ENCODE peak calls at places on chromosome 10, in eight cellular contexts. One of them, this sample, is unnamed. For H3K4me1, the result is how much of the 10 kb centered on the place peaks cover.

GRCh38 chr10:112953075-112953501 is 3.0 kb downstream of the TCF7L2 start:
- DNase-seq in upper lobe of right lung: no peak
- DNase-seq in adrenal gland: peak
- DNase-seq in Panc1: no peak
- DNase-seq in cardiac muscle cell: peak
- DNase-seq in stomach: no peak
- DNase-seq in CD8-positive, alpha-beta T cell: no peak
- DNase-seq in tibial artery: peak
- DNase-seq in this sample: no peak

GRCh38 chr10:35758086-35758485 is 116.0 kb upstream of the FZD8 start:
- DNase-seq in upper lobe of right lung: no peak
- DNase-seq in adrenal gland: no peak
- DNase-seq in Panc1: no peak
- DNase-seq in cardiac muscle cell: no peak
- DNase-seq in stomach: no peak
- DNase-seq in CD8-positive, alpha-beta T cell: no peak
- DNase-seq in tibial artery: peak
- DNase-seq in this sample: no peak

GRCh38 chr10:11178606-11179221 is 161.0 kb downstream of the CELF2 start:
- DNase-seq in upper lobe of right lung: no peak
- DNase-seq in adrenal gland: no peak
- DNase-seq in Panc1: no peak
- DNase-seq in cardiac muscle cell: peak
- DNase-seq in stomach: peak
- DNase-seq in CD8-positive, alpha-beta T cell: peak
- DNase-seq in tibial artery: no peak
- DNase-seq in this sample: no peak

GRCh38 chr10:60382946-60383681 is 6.6 kb downstream of the ANK3 start:
- DNase-seq in upper lobe of right lung: no peak
- DNase-seq in adrenal gland: no peak
- DNase-seq in Panc1: no peak
- DNase-seq in cardiac muscle cell: no peak
- DNase-seq in stomach: no peak
- DNase-seq in CD8-positive, alpha-beta T cell: no peak
- DNase-seq in tibial artery: no peak
- DNase-seq in this sample: no peak

GRCh38 chr10:109429956-109430760 is 493.2 kb downstream of the XPNPEP1 start:
- DNase-seq in upper lobe of right lung: no peak
- DNase-seq in adrenal gland: no peak
- DNase-seq in Panc1: no peak
- DNase-seq in cardiac muscle cell: no peak
- DNase-seq in stomach: no peak
- DNase-seq in CD8-positive, alpha-beta T cell: no peak
- DNase-seq in tibial artery: peak
- DNase-seq in this sample: no peak

GRCh38 chr10:102243304-102243703 is 2.0 kb upstream of the PITX3 start:
- DNase-seq in upper lobe of right lung: no peak
- DNase-seq in adrenal gland: no peak
- DNase-seq in Panc1: no peak
- DNase-seq in cardiac muscle cell: no peak
- DNase-seq in stomach: no peak
- DNase-seq in CD8-positive, alpha-beta T cell: no peak
- DNase-seq in tibial artery: no peak
- DNase-seq in this sample: no peak

GRCh38 chr10:89600041-89600440 is 45.0 kb downstream of the PANK1 start:
- DNase-seq in upper lobe of right lung: no peak
- DNase-seq in adrenal gland: no peak
- DNase-seq in Panc1: no peak
- DNase-seq in cardiac muscle cell: no peak
- DNase-seq in stomach: no peak
- DNase-seq in CD8-positive, alpha-beta T cell: no peak
- DNase-seq in tibial artery: no peak
- DNase-seq in this sample: no peak

GRCh38 chr10:3068201-3068967 is 1.0 kb downstream of the PFKP start:
- DNase-seq in upper lobe of right lung: peak
- DNase-seq in adrenal gland: peak
- DNase-seq in Panc1: no peak
- DNase-seq in cardiac muscle cell: peak
- DNase-seq in stomach: peak
- DNase-seq in CD8-positive, alpha-beta T cell: peak
- DNase-seq in tibial artery: peak
- DNase-seq in this sample: peak

GRCh38 chr10:55630491-55631056 is 730.5 kb downstream of the ZWINT start:
- DNase-seq in upper lobe of right lung: peak
- DNase-seq in adrenal gland: peak
- DNase-seq in Panc1: no peak
- DNase-seq in cardiac muscle cell: peak
- DNase-seq in stomach: no peak
- DNase-seq in CD8-positive, alpha-beta T cell: no peak
- DNase-seq in tibial artery: no peak
- DNase-seq in this sample: no peak

GRCh38 chr10:113693348-113693747 is 13.6 kb downstream of the CASP7 start:
- DNase-seq in upper lobe of right lung: no peak
- DNase-seq in adrenal gland: no peak
- DNase-seq in Panc1: no peak
- DNase-seq in cardiac muscle cell: no peak
- DNase-seq in stomach: no peak
- DNase-seq in CD8-positive, alpha-beta T cell: no peak
- DNase-seq in tibial artery: no peak
- DNase-seq in this sample: no peak

GRCh38 chr10:10520391-10521385 is 497.0 kb upstream of the CELF2 start:
- DNase-seq in upper lobe of right lung: no peak
- DNase-seq in adrenal gland: no peak
- DNase-seq in Panc1: no peak
- DNase-seq in cardiac muscle cell: no peak
- DNase-seq in stomach: no peak
- DNase-seq in CD8-positive, alpha-beta T cell: no peak
- DNase-seq in tibial artery: no peak
- DNase-seq in this sample: no peak

GRCh38 chr10:11685787-11686218 is 56.4 kb upstream of the ECHDC3 start:
- DNase-seq in upper lobe of right lung: peak
- DNase-seq in adrenal gland: peak
- DNase-seq in Panc1: no peak
- DNase-seq in cardiac muscle cell: no peak
- DNase-seq in stomach: peak
- DNase-seq in CD8-positive, alpha-beta T cell: peak
- DNase-seq in tibial artery: peak
- DNase-seq in this sample: peak

GRCh38 chr10:71638087-71638576 is 81.4 kb downstream of the C10orf105 start:
- DNase-seq in upper lobe of right lung: peak
- DNase-seq in adrenal gland: peak
- DNase-seq in Panc1: no peak
- DNase-seq in cardiac muscle cell: no peak
- DNase-seq in stomach: peak
- DNase-seq in CD8-positive, alpha-beta T cell: no peak
- DNase-seq in tibial artery: no peak
- DNase-seq in this sample: no peak

GRCh38 chr10:18233775-18234174 is 93.6 kb downstream of the CACNB2 start:
- DNase-seq in upper lobe of right lung: no peak
- DNase-seq in adrenal gland: peak
- DNase-seq in Panc1: no peak
- DNase-seq in cardiac muscle cell: peak
- DNase-seq in stomach: no peak
- DNase-seq in CD8-positive, alpha-beta T cell: no peak
- DNase-seq in tibial artery: no peak
- DNase-seq in this sample: no peak

GRCh38 chr10:84179059-84179710 is 5.6 kb downstream of the GPR15LG start:
- DNase-seq in upper lobe of right lung: no peak
- DNase-seq in adrenal gland: peak
- DNase-seq in Panc1: no peak
- DNase-seq in cardiac muscle cell: no peak
- DNase-seq in stomach: no peak
- DNase-seq in CD8-positive, alpha-beta T cell: peak
- DNase-seq in tibial artery: no peak
- DNase-seq in this sample: no peak

DNA sequence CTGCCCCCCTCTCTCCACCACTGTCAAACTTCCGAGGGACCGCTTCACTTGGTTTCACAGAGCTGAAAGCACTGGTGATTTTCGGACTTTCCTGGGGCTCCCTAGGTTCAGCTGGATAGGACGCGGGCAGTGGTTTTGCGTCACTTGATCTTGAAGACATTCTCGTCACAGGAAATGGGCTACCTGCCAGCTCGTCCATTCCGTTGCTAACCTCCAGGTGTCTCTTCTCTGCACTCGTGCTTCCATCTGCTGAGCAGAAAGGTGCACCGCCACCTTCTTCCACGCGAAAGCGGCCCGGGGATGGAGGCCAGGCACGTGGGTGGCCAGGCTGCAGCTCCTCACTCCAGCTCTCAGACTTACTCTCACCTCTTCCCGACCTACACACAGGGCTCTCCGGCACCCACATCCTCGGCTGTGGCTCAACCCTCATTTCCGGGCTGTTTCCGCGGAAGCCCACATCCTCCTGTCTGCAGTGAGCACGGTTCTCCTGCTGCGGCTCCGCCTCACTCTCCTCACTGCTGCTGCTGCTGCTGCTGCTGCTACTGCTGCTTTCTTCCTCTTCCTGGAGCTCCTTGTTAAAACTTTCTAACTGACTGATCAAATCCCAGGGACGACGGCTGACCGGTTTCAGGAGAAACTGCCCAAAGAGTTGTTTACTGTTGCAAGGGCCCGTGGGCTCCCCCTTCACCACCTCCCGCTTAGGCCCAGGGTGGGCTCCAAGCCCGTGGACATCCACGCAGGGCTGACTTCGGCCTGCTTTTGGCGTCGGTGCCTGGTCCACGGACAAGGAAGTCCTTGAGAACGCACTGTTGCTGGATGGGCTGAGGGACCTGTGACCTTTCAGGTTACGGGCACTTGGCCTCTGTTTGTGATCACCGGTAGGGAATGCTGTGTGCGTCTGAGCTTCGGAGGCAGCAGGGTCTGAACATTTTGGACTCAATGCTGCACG is 32.1 kb downstream of the JCAD start:
- DNase-seq in upper lobe of right lung: peak
- DNase-seq in adrenal gland: peak
- DNase-seq in Panc1: no peak
- DNase-seq in cardiac muscle cell: no peak
- DNase-seq in stomach: peak
- DNase-seq in CD8-positive, alpha-beta T cell: peak
- DNase-seq in tibial artery: no peak
- DNase-seq in this sample: peak
- TF ChIP-seq CTCF in upper lobe of right lung: peak
- TF ChIP-seq CTCF in adrenal gland: no peak
- TF ChIP-seq CTCF in Panc1: no peak
- TF ChIP-seq CTCF in cardiac muscle cell: no peak
- TF ChIP-seq CTCF in stomach: no peak
- TF ChIP-seq CTCF in CD8-positive, alpha-beta T cell: peak
- TF ChIP-seq CTCF in tibial artery: no peak
- TF ChIP-seq CTCF in this sample: peak

GRCh38 chr10:63681965-63682704 is 160.9 kb downstream of the REEP3 start:
- DNase-seq in upper lobe of right lung: no peak
- DNase-seq in adrenal gland: peak
- DNase-seq in Panc1: no peak
- DNase-seq in cardiac muscle cell: no peak
- DNase-seq in stomach: no peak
- DNase-seq in CD8-positive, alpha-beta T cell: no peak
- DNase-seq in tibial artery: no peak
- DNase-seq in this sample: peak
- H3K27ac ChIP-seq in upper lobe of right lung: no peak
- H3K27ac ChIP-seq in adrenal gland: no peak
- H3K27ac ChIP-seq in Panc1: no peak
- H3K27ac ChIP-seq in cardiac muscle cell: no peak
- H3K27ac ChIP-seq in stomach: no peak
- H3K27ac ChIP-seq in CD8-positive, alpha-beta T cell: no peak
- H3K27ac ChIP-seq in tibial artery: peak
- H3K27ac ChIP-seq in this sample: peak

GRCh38 chr10:505459-505858 is 184.0 kb downstream of the DIP2C start:
- DNase-seq in upper lobe of right lung: peak
- DNase-seq in adrenal gland: no peak
- DNase-seq in Panc1: no peak
- DNase-seq in cardiac muscle cell: no peak
- DNase-seq in stomach: no peak
- DNase-seq in CD8-positive, alpha-beta T cell: no peak
- DNase-seq in tibial artery: peak
- DNase-seq in this sample: no peak
- H3K4me1 ChIP-seq in upper lobe of right lung: under half
- H3K4me1 ChIP-seq in adrenal gland: under half
- H3K4me1 ChIP-seq in Panc1: under half
- H3K4me1 ChIP-seq in cardiac muscle cell: under half
- H3K4me1 ChIP-seq in stomach: under half
- H3K4me1 ChIP-seq in CD8-positive, alpha-beta T cell: under half
- H3K4me1 ChIP-seq in tibial artery: under half
- H3K4me1 ChIP-seq in this sample: under half

GRCh38 chr10:115829501-115830215 is 443.3 kb downstream of the GFRA1 start:
- DNase-seq in upper lobe of right lung: no peak
- DNase-seq in adrenal gland: no peak
- DNase-seq in Panc1: no peak
- DNase-seq in cardiac muscle cell: peak
- DNase-seq in stomach: no peak
- DNase-seq in CD8-positive, alpha-beta T cell: no peak
- DNase-seq in tibial artery: no peak
- DNase-seq in this sample: no peak
- TF ChIP-seq CTCF in upper lobe of right lung: peak
- TF ChIP-seq CTCF in adrenal gland: no peak
- TF ChIP-seq CTCF in Panc1: no peak
- TF ChIP-seq CTCF in cardiac muscle cell: peak
- TF ChIP-seq CTCF in stomach: no peak
- TF ChIP-seq CTCF in CD8-positive, alpha-beta T cell: no peak
- TF ChIP-seq CTCF in tibial artery: no peak
- TF ChIP-seq CTCF in this sample: no peak

DNA sequence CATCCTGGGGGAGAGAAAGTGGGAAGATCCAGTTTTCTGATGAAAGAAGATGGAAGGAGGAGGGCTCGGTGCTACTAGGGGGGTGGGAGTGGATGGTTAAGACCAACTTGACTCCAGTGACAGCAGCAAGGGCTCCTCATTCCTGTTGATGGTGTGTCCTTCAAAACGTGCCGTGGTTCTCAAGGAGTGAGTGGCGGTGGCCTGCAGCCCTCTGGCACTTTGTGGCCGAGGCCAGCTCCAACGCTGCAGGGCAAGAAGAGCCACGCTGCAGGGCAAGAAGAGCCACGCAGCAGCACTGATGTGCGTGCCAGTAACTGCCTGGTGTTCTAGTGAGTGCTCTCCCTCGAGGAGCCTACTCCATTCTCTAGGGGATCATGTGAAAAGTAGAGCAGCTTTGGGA is 72.1 kb downstream of the GRK5 start:
- DNase-seq in upper lobe of right lung: no peak
- DNase-seq in adrenal gland: no peak
- DNase-seq in Panc1: no peak
- DNase-seq in cardiac muscle cell: no peak
- DNase-seq in stomach: no peak
- DNase-seq in CD8-positive, alpha-beta T cell: no peak
- DNase-seq in tibial artery: no peak
- DNase-seq in this sample: no peak
- H3K27ac ChIP-seq in upper lobe of right lung: no peak
- H3K27ac ChIP-seq in adrenal gland: no peak
- H3K27ac ChIP-seq in Panc1: no peak
- H3K27ac ChIP-seq in cardiac muscle cell: no peak
- H3K27ac ChIP-seq in stomach: no peak
- H3K27ac ChIP-seq in CD8-positive, alpha-beta T cell: no peak
- H3K27ac ChIP-seq in tibial artery: peak
- H3K27ac ChIP-seq in this sample: no peak

This sample was measured in uterus.